ENCODE peak calls at places on chromosome 14, in five cellular contexts. O is stomach, U is A549, Q is HepG2, S is SK-N-SH. Y is an unnamed sample.

GRCh38 chr14:92516966-92517350 is 3.4 kb downstream of the RIN3 start:
- DNase-seq in O (no peak), S (no peak), Q (no peak), U (no peak), Y (no peak)

GRCh38 chr14:59225281-59225680 is 36.8 kb downstream of the DAAM1 start:
- DNase-seq in O (no peak), S (no peak), U (no peak), Q (no peak), Y (no peak)

GRCh38 chr14:94340533-94340932 is 17.4 kb upstream of the SERPINA6 start:
- DNase-seq in O (no peak), Q (peak; percentile 97), U (no peak), S (no peak), Y (no peak)

GRCh38 chr14:59086241-59086899 is 102.1 kb upstream of the DAAM1 start:
- DNase-seq in Q (no peak), S (peak; percentile 25), O (no peak), U (no peak), Y (no peak)

GRCh38 chr14:34874386-34875030 is 652 bp downstream of the BAZ1A start:
- DNase-seq in Q (peak; percentile 65), U (peak; percentile 21), O (peak; percentile 52), S (peak; percentile 86), Y (peak; percentile 23)

GRCh38 chr14:80215756-80216581 is 4.7 kb upstream of the DIO2 start:
- DNase-seq in U (peak; percentile 87), Q (no peak), O (peak; percentile 30), S (no peak), Y (peak; percentile 60)

GRCh38 chr14:57293851-57294837 is 25.4 kb downstream of the AP5M1 start:
- DNase-seq in Q (no peak), O (no peak), U (no peak), S (no peak), Y (no peak)

GRCh38 chr14:61343471-61343870 is 22.1 kb downstream of the PRKCH start:
- DNase-seq in U (no peak), O (no peak), Q (no peak), S (no peak), Y (no peak)

GRCh38 chr14:61334197-61334701 is 12.9 kb downstream of the PRKCH start:
- DNase-seq in Q (no peak), U (no peak), O (no peak), S (no peak), Y (no peak)

GRCh38 chr14:71056168-71056567 is 148.9 kb downstream of the PCNX1 start:
- DNase-seq in Q (no peak), O (no peak), U (no peak), S (no peak), Y (no peak)

GRCh38 chr14:29805415-29806123 is 122.1 kb downstream of the PRKD1 start:
- DNase-seq in O (peak; percentile 73), S (no peak), Q (no peak), U (no peak), Y (peak; percentile 44)

GRCh38 chr14:76050797-76051392 is 65.3 kb downstream of the IFT43 start:
- DNase-seq in Q (peak; percentile 47), S (peak; percentile 63), U (peak; percentile 55), O (peak; percentile 33), Y (peak; percentile 82)

GRCh38 chr14:50830932-50831703 is at the start of gene NIN:
- DNase-seq in Q (peak; percentile 33), U (peak; percentile 43), O (peak; percentile 83), S (peak; percentile 94), Y (peak; percentile 54)

GRCh38 chr14:34324363-34324795 is 137.7 kb downstream of the SPTSSA start:
- DNase-seq in S (peak; percentile 52), Q (peak; percentile 71), O (no peak), U (peak; percentile 40), Y (peak; percentile 60)

GRCh38 chr14:85574849-85575616 is 45.1 kb downstream of the FLRT2 start:
- DNase-seq in Q (no peak), O (no peak), U (no peak), S (no peak), Y (no peak)

GRCh38 chr14:102126807-102127455 is 12.8 kb upstream of the WDR20 start:
- DNase-seq in O (no peak), S (no peak), U (no peak), Q (no peak), Y (no peak)

GRCh38 chr14:53496668-53497067 is 343.5 kb upstream of the DDHD1 start:
- DNase-seq in U (no peak), S (no peak), Q (no peak), O (no peak), Y (no peak)

GRCh38 chr14:70780396-70781075 is 28.8 kb downstream of the MAP3K9 start:
- DNase-seq in Q (no peak), S (no peak), O (peak; percentile 53), U (no peak), Y (no peak)

GRCh38 chr14:82796081-82796480 is 1262.4 kb upstream of the SEL1L start:
- DNase-seq in U (no peak), Q (no peak), S (no peak), O (no peak), Y (no peak)

GRCh38 chr14:21748869-21749303 is 75.3 kb upstream of the OR4E1 start:
- DNase-seq in O (no peak), S (peak; percentile 23), Q (peak; percentile 56), U (peak; percentile 15), Y (peak; percentile 20)

GRCh38 chr14:22296722-22297121 is 292.3 kb downstream of the DAD1 start:
- DNase-seq in O (no peak), U (no peak), S (no peak), Q (peak; percentile 76), Y (no peak)

GRCh38 chr14:82388488-82388887 is 854.8 kb upstream of the SEL1L start:
- DNase-seq in U (no peak), O (no peak), Q (no peak), S (no peak), Y (no peak)

DNA sequence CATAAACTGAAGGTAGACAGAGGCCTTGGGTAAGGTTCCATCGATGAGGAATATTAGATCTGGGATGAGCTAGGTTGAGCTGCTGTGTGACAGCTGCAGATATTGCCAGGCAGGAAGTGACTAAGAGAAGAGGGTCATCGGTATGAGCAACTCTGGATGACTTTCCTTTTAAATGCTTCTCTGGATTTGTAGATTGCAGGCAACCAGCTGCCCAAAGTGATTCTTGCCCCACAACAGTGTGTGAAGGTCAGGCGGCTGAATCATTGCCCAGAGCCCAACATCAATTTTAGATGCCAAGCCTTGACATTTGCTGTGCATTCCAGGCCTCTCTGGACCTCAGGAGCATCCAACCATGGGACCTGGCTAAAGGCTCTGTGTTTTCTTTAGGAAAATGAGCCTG is 255.9 kb downstream of the DPF3 start:
- DNase-seq in O (no peak), U (peak; percentile 19), Q (no peak), S (no peak), Y (no peak)
- H3K4me1 ChIP-seq in O (no peaks in the 10 kb centered on the region), U (peaks cover 3% of the 10 kb centered on the region), Q (no peaks in the 10 kb centered on the region), S (no peaks in the 10 kb centered on the region), Y (no peaks in the 10 kb centered on the region)

GRCh38 chr14:100738704-100739131 is 12.0 kb downstream of the DLK1 start:
- DNase-seq in S (peak; percentile 34), O (no peak), Q (no peak), U (no peak), Y (no peak)

GRCh38 chr14:100739306-100739705 is 12.6 kb downstream of the DLK1 start:
- DNase-seq in S (peak; percentile 27), O (no peak), Q (no peak), U (no peak), Y (no peak)

GRCh38 chr14:100741956-100742355 is 15.3 kb downstream of the DLK1 start:
- DNase-seq in S (no peak), U (no peak), Q (no peak), O (no peak), Y (no peak)

GRCh38 chr14:100740931-100741330 is 14.2 kb downstream of the DLK1 start:
- DNase-seq in O (no peak), U (no peak), S (no peak), Q (no peak), Y (no peak)

DNA sequence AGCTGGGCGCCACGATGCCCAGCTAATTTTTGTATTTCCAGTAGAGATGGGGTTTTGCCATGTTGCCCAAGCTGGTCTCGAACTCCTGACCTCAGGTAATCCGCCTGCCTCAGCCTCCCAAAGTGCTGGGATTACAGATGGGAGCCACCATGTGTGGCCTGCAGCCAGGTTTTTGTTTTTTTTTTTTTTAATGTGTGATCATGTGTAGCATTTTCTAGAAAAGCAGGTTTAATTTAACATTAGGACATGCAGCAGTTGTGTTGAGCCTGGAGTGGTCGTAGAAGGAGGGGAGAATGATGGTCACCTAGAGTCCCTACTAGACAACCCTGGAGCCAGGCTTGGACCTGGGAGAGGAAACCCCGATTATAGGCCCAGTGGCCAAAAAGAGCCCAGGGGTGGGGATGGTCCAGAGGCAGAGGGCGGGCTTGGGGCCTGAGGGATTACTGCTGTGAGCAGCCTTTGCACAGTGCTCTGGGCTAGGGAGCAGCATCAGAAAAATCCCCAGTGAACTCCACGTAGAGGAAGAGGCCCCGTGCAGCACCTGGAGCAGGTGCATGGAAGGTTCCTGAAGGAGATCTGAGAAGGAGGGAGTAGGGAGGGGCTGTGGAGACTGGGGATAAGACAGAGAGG is 13.6 kb downstream of the DLK1 start:
- DNase-seq in S (no peak), U (no peak), Q (no peak), O (no peak), Y (no peak)
- H3K27ac ChIP-seq in S (no peak overlapping the region), U (no peak overlapping the region), Q (no peak overlapping the region), O (no peak overlapping the region), Y (no peak overlapping the region)

DNA sequence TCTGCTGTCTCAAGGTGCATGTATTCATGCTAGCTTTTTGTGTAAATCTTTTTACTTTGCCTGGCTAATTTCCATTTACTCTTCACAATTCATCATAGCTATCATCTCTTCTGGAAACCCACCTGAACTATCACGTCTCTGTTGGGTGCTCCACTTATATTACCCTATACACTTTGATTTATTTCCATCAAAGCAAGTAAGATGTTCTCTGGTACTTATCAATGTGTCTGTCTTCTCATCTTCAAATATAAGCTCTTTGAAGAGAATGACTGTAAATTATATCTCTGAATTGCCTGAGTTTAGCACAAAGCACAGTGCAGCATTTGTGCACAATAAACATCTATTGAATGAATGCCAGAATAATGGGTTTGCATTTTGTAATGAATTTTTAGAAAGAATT is 1129.7 kb downstream of the LRFN5 start:
- DNase-seq in S (no peak), U (no peak), O (no peak), Q (no peak), Y (no peak)
- TF ChIP-seq EP300 in S (no peak), U (no peak), O (no peak), Q (no peak), Y (no peak)

GRCh38 chr14:104923596-104924420 is 871 bp upstream of the PLD4 start:
- DNase-seq in U (no peak), Q (no peak), O (no peak), S (no peak), Y (no peak)

GRCh38 chr14:104919993-104920315 is 4.7 kb upstream of the PLD4 start:
- DNase-seq in Q (no peak), U (no peak), O (no peak), S (no peak), Y (no peak)

GRCh38 chr14:104912053-104912452 is 12.6 kb upstream of the PLD4 start:
- DNase-seq in Q (no peak), S (no peak), O (no peak), U (no peak), Y (no peak)

GRCh38 chr14:104913413-104913812 is 11.3 kb upstream of the PLD4 start:
- DNase-seq in O (no peak), S (no peak), U (no peak), Q (no peak), Y (no peak)

DNA sequence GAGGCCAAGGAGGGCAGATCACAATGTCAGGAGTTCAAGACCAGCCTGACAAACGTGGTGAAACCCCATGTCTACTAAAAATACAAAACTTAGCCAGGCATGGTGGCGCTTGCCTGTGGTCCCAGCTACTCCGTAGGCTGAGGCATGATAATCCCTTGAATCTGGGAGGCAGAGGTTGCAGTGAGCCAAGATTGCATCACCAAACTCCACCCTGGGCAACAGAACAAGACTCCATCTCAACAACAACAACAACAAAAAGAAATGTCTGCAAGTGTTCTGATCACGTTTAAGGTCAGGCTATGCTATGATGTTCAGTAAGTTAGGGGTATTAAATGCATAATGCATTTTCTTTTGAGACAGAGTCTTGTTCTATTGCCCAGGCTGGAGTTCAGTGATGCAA is 6.7 kb upstream of the PLD4 start:
- DNase-seq in U (no peak), S (no peak), Q (no peak), O (no peak), Y (no peak)
- H3K4me1 ChIP-seq in U (no peaks in the 10 kb centered on the region), S (no peaks in the 10 kb centered on the region), Q (peaks cover 6% of the 10 kb centered on the region), O (no peaks in the 10 kb centered on the region), Y (no peaks in the 10 kb centered on the region)